ENCODE peak calls at places on chromosomes 12 and 14, in eight cellular contexts. One of them, this sample, is unnamed.

GRCh38 chr12:108846320-108846719 is 11.1 kb downstream of the SSH1 start:
- DNase-seq in skeletal muscle cell: no peak
- DNase-seq in lower leg skin: no peak
- DNase-seq in aorta: peak
- DNase-seq in T-helper 9 cell: no peak
- DNase-seq in left ventricle myocardium inferior: peak
- DNase-seq in AG09309: no peak
- DNase-seq in T-cell: no peak
- DNase-seq in this sample: no peak

GRCh38 chr12:52650520-52651081 is 1.4 kb downstream of the KRT2 start:
- DNase-seq in skeletal muscle cell: no peak
- DNase-seq in lower leg skin: no peak
- DNase-seq in aorta: no peak
- DNase-seq in T-helper 9 cell: no peak
- DNase-seq in left ventricle myocardium inferior: no peak
- DNase-seq in AG09309: peak
- DNase-seq in T-cell: no peak
- DNase-seq in this sample: peak

GRCh38 chr12:159131-159782 is 54.7 kb downstream of the SLC6A12 start:
- DNase-seq in skeletal muscle cell: no peak
- DNase-seq in lower leg skin: no peak
- DNase-seq in aorta: no peak
- DNase-seq in T-helper 9 cell: no peak
- DNase-seq in left ventricle myocardium inferior: no peak
- DNase-seq in AG09309: no peak
- DNase-seq in T-cell: no peak
- DNase-seq in this sample: no peak

GRCh38 chr14:79586401-79586800 is 624.9 kb downstream of the DIO2 start:
- DNase-seq in skeletal muscle cell: no peak
- DNase-seq in lower leg skin: no peak
- DNase-seq in aorta: no peak
- DNase-seq in T-helper 9 cell: no peak
- DNase-seq in left ventricle myocardium inferior: no peak
- DNase-seq in AG09309: no peak
- DNase-seq in T-cell: no peak
- DNase-seq in this sample: no peak

GRCh38 chr14:68535404-68536024 is 257.4 kb downstream of the ZFP36L1 start:
- DNase-seq in skeletal muscle cell: no peak
- DNase-seq in lower leg skin: no peak
- DNase-seq in aorta: no peak
- DNase-seq in T-helper 9 cell: no peak
- DNase-seq in left ventricle myocardium inferior: no peak
- DNase-seq in AG09309: peak
- DNase-seq in T-cell: no peak
- DNase-seq in this sample: no peak

GRCh38 chr12:34345801-34346200 is 323.5 kb downstream of the ALG10 start:
- DNase-seq in skeletal muscle cell: no peak
- DNase-seq in lower leg skin: no peak
- DNase-seq in aorta: no peak
- DNase-seq in T-helper 9 cell: no peak
- DNase-seq in left ventricle myocardium inferior: no peak
- DNase-seq in AG09309: no peak
- DNase-seq in T-cell: no peak
- DNase-seq in this sample: no peak

GRCh38 chr12:6438345-6438744 is 6.4 kb upstream of the CD27 start:
- DNase-seq in skeletal muscle cell: no peak
- DNase-seq in lower leg skin: no peak
- DNase-seq in aorta: no peak
- DNase-seq in T-helper 9 cell: no peak
- DNase-seq in left ventricle myocardium inferior: no peak
- DNase-seq in AG09309: no peak
- DNase-seq in T-cell: no peak
- DNase-seq in this sample: no peak

GRCh38 chr14:61616524-61617185 is 78.7 kb upstream of the HIF1A start:
- DNase-seq in skeletal muscle cell: peak
- DNase-seq in lower leg skin: no peak
- DNase-seq in aorta: no peak
- DNase-seq in T-helper 9 cell: no peak
- DNase-seq in left ventricle myocardium inferior: no peak
- DNase-seq in AG09309: peak
- DNase-seq in T-cell: no peak
- DNase-seq in this sample: no peak

GRCh38 chr14:52058346-52058745 is 10.5 kb downstream of the NID2 start:
- DNase-seq in skeletal muscle cell: no peak
- DNase-seq in lower leg skin: no peak
- DNase-seq in aorta: no peak
- DNase-seq in T-helper 9 cell: no peak
- DNase-seq in left ventricle myocardium inferior: no peak
- DNase-seq in AG09309: no peak
- DNase-seq in T-cell: no peak
- DNase-seq in this sample: no peak

GRCh38 chr12:42485823-42486222 is 103.7 kb downstream of the PRICKLE1 start:
- DNase-seq in skeletal muscle cell: no peak
- DNase-seq in lower leg skin: no peak
- DNase-seq in aorta: no peak
- DNase-seq in T-helper 9 cell: no peak
- DNase-seq in left ventricle myocardium inferior: no peak
- DNase-seq in AG09309: no peak
- DNase-seq in T-cell: no peak
- DNase-seq in this sample: no peak

GRCh38 chr12:95633049-95633545 is 81.8 kb upstream of the USP44 start:
- DNase-seq in skeletal muscle cell: peak
- DNase-seq in lower leg skin: peak
- DNase-seq in aorta: peak
- DNase-seq in T-helper 9 cell: no peak
- DNase-seq in left ventricle myocardium inferior: no peak
- DNase-seq in AG09309: peak
- DNase-seq in T-cell: no peak
- DNase-seq in this sample: no peak

GRCh38 chr12:101875112-101875961 is 2.0 kb upstream of the DRAM1 start:
- DNase-seq in skeletal muscle cell: no peak
- DNase-seq in lower leg skin: no peak
- DNase-seq in aorta: no peak
- DNase-seq in T-helper 9 cell: no peak
- DNase-seq in left ventricle myocardium inferior: no peak
- DNase-seq in AG09309: no peak
- DNase-seq in T-cell: no peak
- DNase-seq in this sample: no peak

GRCh38 chr14:57420986-57421385 is 30.6 kb downstream of the NAA30 start:
- DNase-seq in skeletal muscle cell: peak
- DNase-seq in lower leg skin: no peak
- DNase-seq in aorta: no peak
- DNase-seq in T-helper 9 cell: no peak
- DNase-seq in left ventricle myocardium inferior: no peak
- DNase-seq in AG09309: no peak
- DNase-seq in T-cell: no peak
- DNase-seq in this sample: no peak

GRCh38 chr14:23694085-23694975 is 58.2 kb downstream of the DHRS2 start:
- DNase-seq in skeletal muscle cell: peak
- DNase-seq in lower leg skin: no peak
- DNase-seq in aorta: no peak
- DNase-seq in T-helper 9 cell: no peak
- DNase-seq in left ventricle myocardium inferior: no peak
- DNase-seq in AG09309: peak
- DNase-seq in T-cell: no peak
- DNase-seq in this sample: no peak

GRCh38 chr14:52399886-52400599 is 85.9 kb downstream of the PTGER2 start:
- DNase-seq in skeletal muscle cell: no peak
- DNase-seq in lower leg skin: no peak
- DNase-seq in aorta: no peak
- DNase-seq in T-helper 9 cell: no peak
- DNase-seq in left ventricle myocardium inferior: no peak
- DNase-seq in AG09309: no peak
- DNase-seq in T-cell: no peak
- DNase-seq in this sample: no peak

GRCh38 chr14:101359221-101360044 is 201.9 kb upstream of the DIO3 start:
- DNase-seq in skeletal muscle cell: no peak
- DNase-seq in lower leg skin: peak
- DNase-seq in aorta: peak
- DNase-seq in T-helper 9 cell: no peak
- DNase-seq in left ventricle myocardium inferior: peak
- DNase-seq in AG09309: no peak
- DNase-seq in T-cell: no peak
- DNase-seq in this sample: peak

GRCh38 chr12:107967170-107967569 is 161.9 kb upstream of the WSCD2 start:
- DNase-seq in skeletal muscle cell: no peak
- DNase-seq in lower leg skin: no peak
- DNase-seq in aorta: no peak
- DNase-seq in T-helper 9 cell: no peak
- DNase-seq in left ventricle myocardium inferior: no peak
- DNase-seq in AG09309: no peak
- DNase-seq in T-cell: no peak
- DNase-seq in this sample: no peak

GRCh38 chr14:32472512-32473472 is 143.7 kb downstream of the AKAP6 start:
- DNase-seq in skeletal muscle cell: peak
- DNase-seq in lower leg skin: no peak
- DNase-seq in aorta: no peak
- DNase-seq in T-helper 9 cell: no peak
- DNase-seq in left ventricle myocardium inferior: peak
- DNase-seq in AG09309: no peak
- DNase-seq in T-cell: no peak
- DNase-seq in this sample: no peak

GRCh38 chr12:69897744-69898143 is 72.7 kb downstream of the MYRFL start:
- DNase-seq in skeletal muscle cell: peak
- DNase-seq in lower leg skin: no peak
- DNase-seq in aorta: no peak
- DNase-seq in T-helper 9 cell: no peak
- DNase-seq in left ventricle myocardium inferior: peak
- DNase-seq in AG09309: peak
- DNase-seq in T-cell: no peak
- DNase-seq in this sample: no peak

GRCh38 chr14:69554500-69554899 is 20.2 kb downstream of the CCDC177 start:
- DNase-seq in skeletal muscle cell: no peak
- DNase-seq in lower leg skin: no peak
- DNase-seq in aorta: peak
- DNase-seq in T-helper 9 cell: no peak
- DNase-seq in left ventricle myocardium inferior: no peak
- DNase-seq in AG09309: no peak
- DNase-seq in T-cell: no peak
- DNase-seq in this sample: peak

GRCh38 chr12:26281320-26281719 is 85.9 kb downstream of the SSPN start:
- DNase-seq in skeletal muscle cell: no peak
- DNase-seq in lower leg skin: peak
- DNase-seq in aorta: no peak
- DNase-seq in T-helper 9 cell: no peak
- DNase-seq in left ventricle myocardium inferior: no peak
- DNase-seq in AG09309: no peak
- DNase-seq in T-cell: no peak
- DNase-seq in this sample: no peak

GRCh38 chr14:92633724-92634123 is 114.7 kb downstream of the LGMN start:
- DNase-seq in skeletal muscle cell: no peak
- DNase-seq in lower leg skin: no peak
- DNase-seq in aorta: no peak
- DNase-seq in T-helper 9 cell: no peak
- DNase-seq in left ventricle myocardium inferior: no peak
- DNase-seq in AG09309: no peak
- DNase-seq in T-cell: no peak
- DNase-seq in this sample: no peak

GRCh38 chr14:64112859-64113258 is 181.3 kb downstream of the ESR2 start:
- DNase-seq in skeletal muscle cell: no peak
- DNase-seq in lower leg skin: no peak
- DNase-seq in aorta: no peak
- DNase-seq in T-helper 9 cell: no peak
- DNase-seq in left ventricle myocardium inferior: no peak
- DNase-seq in AG09309: no peak
- DNase-seq in T-cell: no peak
- DNase-seq in this sample: no peak

GRCh38 chr12:47818382-47818700 is 1.4 kb downstream of the HDAC7 start:
- DNase-seq in skeletal muscle cell: no peak
- DNase-seq in lower leg skin: no peak
- DNase-seq in aorta: no peak
- DNase-seq in T-helper 9 cell: no peak
- DNase-seq in left ventricle myocardium inferior: no peak
- DNase-seq in AG09309: no peak
- DNase-seq in T-cell: no peak
- DNase-seq in this sample: no peak

GRCh38 chr12:96427269-96427729 is 27.1 kb upstream of the CDK17 start:
- DNase-seq in skeletal muscle cell: peak
- DNase-seq in lower leg skin: peak
- DNase-seq in aorta: peak
- DNase-seq in T-helper 9 cell: no peak
- DNase-seq in left ventricle myocardium inferior: peak
- DNase-seq in AG09309: peak
- DNase-seq in T-cell: no peak
- DNase-seq in this sample: no peak

GRCh38 chr14:94115068-94115591 is 4.6 kb downstream of the IFI27 start:
- DNase-seq in skeletal muscle cell: no peak
- DNase-seq in lower leg skin: no peak
- DNase-seq in aorta: no peak
- DNase-seq in T-helper 9 cell: no peak
- DNase-seq in left ventricle myocardium inferior: no peak
- DNase-seq in AG09309: no peak
- DNase-seq in T-cell: no peak
- DNase-seq in this sample: peak

GRCh38 chr14:54672688-54673087 is 105.8 kb downstream of the SAMD4A start:
- DNase-seq in skeletal muscle cell: no peak
- DNase-seq in lower leg skin: no peak
- DNase-seq in aorta: no peak
- DNase-seq in T-helper 9 cell: no peak
- DNase-seq in left ventricle myocardium inferior: no peak
- DNase-seq in AG09309: no peak
- DNase-seq in T-cell: no peak
- DNase-seq in this sample: no peak

GRCh38 chr12:9647825-9648700 is 21.4 kb upstream of the CLEC2D start:
- DNase-seq in skeletal muscle cell: no peak
- DNase-seq in lower leg skin: peak
- DNase-seq in aorta: peak
- DNase-seq in T-helper 9 cell: peak
- DNase-seq in left ventricle myocardium inferior: peak
- DNase-seq in AG09309: no peak
- DNase-seq in T-cell: peak
- DNase-seq in this sample: peak

GRCh38 chr12:21614510-21614909 is 9.9 kb upstream of the GYS2 start:
- DNase-seq in skeletal muscle cell: no peak
- DNase-seq in lower leg skin: no peak
- DNase-seq in aorta: no peak
- DNase-seq in T-helper 9 cell: no peak
- DNase-seq in left ventricle myocardium inferior: no peak
- DNase-seq in AG09309: no peak
- DNase-seq in T-cell: no peak
- DNase-seq in this sample: no peak

GRCh38 chr12:64760808-64761573 is 1.8 kb upstream of the GNS start:
- DNase-seq in skeletal muscle cell: no peak
- DNase-seq in lower leg skin: no peak
- DNase-seq in aorta: no peak
- DNase-seq in T-helper 9 cell: no peak
- DNase-seq in left ventricle myocardium inferior: no peak
- DNase-seq in AG09309: no peak
- DNase-seq in T-cell: no peak
- DNase-seq in this sample: no peak

GRCh38 chr12:95248095-95248494 is 30.5 kb downstream of the VEZT start:
- DNase-seq in skeletal muscle cell: no peak
- DNase-seq in lower leg skin: no peak
- DNase-seq in aorta: no peak
- DNase-seq in T-helper 9 cell: no peak
- DNase-seq in left ventricle myocardium inferior: no peak
- DNase-seq in AG09309: no peak
- DNase-seq in T-cell: no peak
- DNase-seq in this sample: no peak

GRCh38 chr14:75381642-75382041 is 46.2 kb upstream of the JDP2 start:
- DNase-seq in skeletal muscle cell: no peak
- DNase-seq in lower leg skin: no peak
- DNase-seq in aorta: no peak
- DNase-seq in T-helper 9 cell: no peak
- DNase-seq in left ventricle myocardium inferior: no peak
- DNase-seq in AG09309: no peak
- DNase-seq in T-cell: no peak
- DNase-seq in this sample: no peak

GRCh38 chr12:31521972-31522371 is 69.0 kb downstream of the DENND5B start:
- DNase-seq in skeletal muscle cell: peak
- DNase-seq in lower leg skin: no peak
- DNase-seq in aorta: no peak
- DNase-seq in T-helper 9 cell: no peak
- DNase-seq in left ventricle myocardium inferior: no peak
- DNase-seq in AG09309: no peak
- DNase-seq in T-cell: no peak
- DNase-seq in this sample: no peak

GRCh38 chr12:110247340-110248095 is 33.5 kb upstream of the ATP2A2 start:
- DNase-seq in skeletal muscle cell: no peak
- DNase-seq in lower leg skin: peak
- DNase-seq in aorta: no peak
- DNase-seq in T-helper 9 cell: no peak
- DNase-seq in left ventricle myocardium inferior: peak
- DNase-seq in AG09309: no peak
- DNase-seq in T-cell: no peak
- DNase-seq in this sample: no peak